ENCODE peak calls at places on chromosomes 4 and X, in seven cellular contexts. N is SK-N-SH, D is GM12878, T is HepG2, G is GM12892, A is GM12891, X is K562. I is an unnamed sample.

GRCh38 chrX:45295587-45295986 is 94.9 kb upstream of the DIPK2B start:
- DNase-seq in N (no peak), D (no peak), T (peak), G (no peak), A (no peak), X (no peak), I (no peak)

GRCh38 chr4:37812713-37813112 is 13.8 kb upstream of the PGM2 start:
- DNase-seq in N (no peak), D (no peak), T (no peak), G (no peak), A (no peak), X (no peak), I (no peak)

GRCh38 chr4:85762204-85762884 is 287.4 kb downstream of the ARHGAP24 start:
- DNase-seq in N (no peak), D (no peak), T (no peak), G (no peak), A (no peak), X (no peak), I (no peak)

GRCh38 chr4:131974730-131975129 is 1174.4 kb upstream of the PCDH10 start:
- DNase-seq in N (no peak), D (no peak), T (no peak), G (no peak), A (no peak), X (no peak), I (no peak)

GRCh38 chrX:133792198-133792953 is 193.0 kb downstream of the GPC3 start:
- DNase-seq in N (peak), D (peak), T (peak), G (peak), A (peak), X (peak), I (peak)

GRCh38 chrX:123833387-123833786 is 26.5 kb upstream of the XIAP start:
- DNase-seq in N (peak), D (peak), T (peak), G (peak), A (peak), X (peak), I (peak)

GRCh38 chrX:826448-826847 is 195.9 kb downstream of the SHOX start:
- DNase-seq in N (no peak), D (no peak), T (no peak), G (no peak), A (no peak), X (no peak), I (peak)

GRCh38 chrX:153647461-153648357 is 706 bp downstream of the DUSP9 start:
- DNase-seq in N (peak), D (no peak), T (no peak), G (peak), A (no peak), X (peak), I (no peak)

GRCh38 chrX:140432328-140433025 is 72.4 kb downstream of the SOX3 start:
- DNase-seq in N (no peak), D (no peak), T (no peak), G (no peak), A (no peak), X (no peak), I (no peak)

GRCh38 chr4:2412534-2412884 is 5.9 kb downstream of the ZFYVE28 start:
- DNase-seq in N (no peak), D (no peak), T (no peak), G (no peak), A (peak), X (no peak), I (no peak)

GRCh38 chr4:125703443-125703842 is 388.7 kb downstream of the FAT4 start:
- DNase-seq in N (no peak), D (no peak), T (no peak), G (no peak), A (no peak), X (no peak), I (no peak)
- TF ChIP-seq TAF1 in N (no peak), D (no peak), T (no peak), G (no peak), A (no peak), X (no peak), I (no peak)

GRCh38 chr4:29710519-29710918 is 1009.6 kb upstream of the PCDH7 start:
- DNase-seq in N (no peak), D (no peak), T (no peak), G (no peak), A (no peak), X (no peak), I (no peak)

GRCh38 chr4:29708473-29708872 is 1011.7 kb upstream of the PCDH7 start:
- DNase-seq in N (no peak), D (no peak), T (no peak), G (no peak), A (no peak), X (no peak), I (no peak)

GRCh38 chr4:29711226-29711625 is 1008.9 kb upstream of the PCDH7 start:
- DNase-seq in N (no peak), D (no peak), T (no peak), G (no peak), A (no peak), X (no peak), I (no peak)
- TF ChIP-seq TAF1 in N (no peak), D (no peak), T (no peak), G (no peak), A (no peak), X (no peak), I (no peak)

GRCh38 chrX:68193234-68193633 is 240.1 kb downstream of the OPHN1 start:
- DNase-seq in N (no peak), D (no peak), T (no peak), G (no peak), A (no peak), X (no peak), I (no peak)

GRCh38 chrX:68199062-68199848 is 234.0 kb downstream of the OPHN1 start:
- DNase-seq in N (no peak), D (no peak), T (no peak), G (no peak), A (no peak), X (no peak), I (no peak)

GRCh38 chrX:68193786-68194185 is 239.5 kb downstream of the OPHN1 start:
- DNase-seq in N (no peak), D (no peak), T (no peak), G (no peak), A (no peak), X (no peak), I (no peak)

GRCh38 chrX:68196939-68197791 is 236.1 kb downstream of the OPHN1 start:
- DNase-seq in N (peak), D (no peak), T (peak), G (peak), A (no peak), X (peak), I (peak)
- TF ChIP-seq TAF1 in N (no peak), D (no peak), T (no peak), G (no peak), A (no peak), X (no peak), I (no peak)

DNA sequence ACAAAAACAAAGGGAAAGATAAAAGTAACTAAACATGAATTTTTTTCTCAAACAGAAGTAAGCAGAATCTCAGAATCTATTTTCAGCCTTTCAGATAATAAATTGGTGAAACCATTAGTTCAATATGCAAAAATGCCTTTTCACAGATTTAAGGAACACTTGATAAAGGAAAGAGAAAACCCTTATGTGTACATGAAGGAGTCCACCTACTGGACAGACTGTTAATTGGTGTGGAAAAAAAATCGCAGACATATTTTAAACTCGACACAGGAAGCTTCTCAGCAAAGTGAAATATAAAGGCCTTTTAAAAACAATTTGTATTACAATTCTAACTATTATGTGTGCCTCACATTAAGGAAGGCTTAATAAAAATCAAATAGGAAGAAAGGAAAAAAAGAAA is 22.3 kb downstream of the COX7B2 start:
- DNase-seq in N (no peak), D (no peak), T (peak), G (no peak), A (no peak), X (no peak), I (no peak)
- TF ChIP-seq TAF1 in N (no peak), D (no peak), T (no peak), G (no peak), A (no peak), X (no peak), I (no peak)

GRCh38 chr4:158484173-158484885 is 37.4 kb upstream of the RXFP1 start:
- DNase-seq in N (no peak), D (no peak), T (no peak), G (no peak), A (no peak), X (no peak), I (no peak)
- TF ChIP-seq TAF1 in N (no peak), D (no peak), T (no peak), G (no peak), A (no peak), X (no peak), I (no peak)